ENCODE peak calls at places on chromosome 12, in four cellular contexts. One of them, this sample, is unnamed.

GRCh38 chr12:8011331-8011730 is 21.2 kb upstream of the FOXJ2 start:
- DNase-seq in germinal center: no peak
- DNase-seq in stimulated activated naive B cell treated with anti-CD40 and anti-IgM and Interleukin-4, amounts not matched to agents 10 μg/mL and 1 μg/mL and 100 μg/mL, for 72 hours: no peak
- DNase-seq in AG04450: no peak
- DNase-seq in this sample: no peak

GRCh38 chr12:62813031-62813829 is 121.7 kb downstream of the PPM1H start:
- DNase-seq in germinal center: peak
- DNase-seq in stimulated activated naive B cell treated with anti-CD40 and anti-IgM and Interleukin-4, amounts not matched to agents 10 μg/mL and 1 μg/mL and 100 μg/mL, for 72 hours: no peak
- DNase-seq in AG04450: peak
- DNase-seq in this sample: no peak

GRCh38 chr12:46303039-46303666 is 34.3 kb upstream of the SLC38A1 start:
- DNase-seq in germinal center: peak
- DNase-seq in stimulated activated naive B cell treated with anti-CD40 and anti-IgM and Interleukin-4, amounts not matched to agents 10 μg/mL and 1 μg/mL and 100 μg/mL, for 72 hours: no peak
- DNase-seq in AG04450: no peak
- DNase-seq in this sample: peak

GRCh38 chr12:98260276-98260675 is 255.1 kb upstream of the TMPO start:
- DNase-seq in germinal center: no peak
- DNase-seq in stimulated activated naive B cell treated with anti-CD40 and anti-IgM and Interleukin-4, amounts not matched to agents 10 μg/mL and 1 μg/mL and 100 μg/mL, for 72 hours: no peak
- DNase-seq in AG04450: no peak
- DNase-seq in this sample: no peak

GRCh38 chr12:51281202-51281924 is 11.1 kb upstream of the SMAGP start:
- DNase-seq in germinal center: no peak
- DNase-seq in stimulated activated naive B cell treated with anti-CD40 and anti-IgM and Interleukin-4, amounts not matched to agents 10 μg/mL and 1 μg/mL and 100 μg/mL, for 72 hours: no peak
- DNase-seq in AG04450: no peak
- DNase-seq in this sample: no peak

GRCh38 chr12:93292731-93293566 is 84.8 kb upstream of the NUDT4 start:
- DNase-seq in germinal center: no peak
- DNase-seq in stimulated activated naive B cell treated with anti-CD40 and anti-IgM and Interleukin-4, amounts not matched to agents 10 μg/mL and 1 μg/mL and 100 μg/mL, for 72 hours: no peak
- DNase-seq in AG04450: no peak
- DNase-seq in this sample: no peak

GRCh38 chr12:19608039-19608438 is 168.7 kb downstream of the AEBP2 start:
- DNase-seq in germinal center: no peak
- DNase-seq in stimulated activated naive B cell treated with anti-CD40 and anti-IgM and Interleukin-4, amounts not matched to agents 10 μg/mL and 1 μg/mL and 100 μg/mL, for 72 hours: no peak
- DNase-seq in AG04450: no peak
- DNase-seq in this sample: no peak

GRCh38 chr12:8648598-8649205 is 13.9 kb downstream of the MFAP5 start:
- DNase-seq in germinal center: peak
- DNase-seq in stimulated activated naive B cell treated with anti-CD40 and anti-IgM and Interleukin-4, amounts not matched to agents 10 μg/mL and 1 μg/mL and 100 μg/mL, for 72 hours: peak
- DNase-seq in AG04450: no peak
- DNase-seq in this sample: peak

GRCh38 chr12:105933671-105934665 is 204.8 kb downstream of the NUAK1 start:
- DNase-seq in germinal center: no peak
- DNase-seq in stimulated activated naive B cell treated with anti-CD40 and anti-IgM and Interleukin-4, amounts not matched to agents 10 μg/mL and 1 μg/mL and 100 μg/mL, for 72 hours: no peak
- DNase-seq in AG04450: peak
- DNase-seq in this sample: no peak

GRCh38 chr12:124174949-124175348 is 119.9 kb upstream of the RFLNA start:
- DNase-seq in germinal center: no peak
- DNase-seq in stimulated activated naive B cell treated with anti-CD40 and anti-IgM and Interleukin-4, amounts not matched to agents 10 μg/mL and 1 μg/mL and 100 μg/mL, for 72 hours: no peak
- DNase-seq in AG04450: no peak
- DNase-seq in this sample: no peak

GRCh38 chr12:61538951-61539350 is 721.3 kb upstream of the USP15 start:
- DNase-seq in germinal center: no peak
- DNase-seq in stimulated activated naive B cell treated with anti-CD40 and anti-IgM and Interleukin-4, amounts not matched to agents 10 μg/mL and 1 μg/mL and 100 μg/mL, for 72 hours: no peak
- DNase-seq in AG04450: no peak
- DNase-seq in this sample: no peak

GRCh38 chr12:132284618-132285310 is 44.6 kb downstream of the GALNT9 start:
- DNase-seq in germinal center: no peak
- DNase-seq in stimulated activated naive B cell treated with anti-CD40 and anti-IgM and Interleukin-4, amounts not matched to agents 10 μg/mL and 1 μg/mL and 100 μg/mL, for 72 hours: no peak
- DNase-seq in AG04450: no peak
- DNase-seq in this sample: no peak

GRCh38 chr12:52197371-52198231 is 5.8 kb upstream of the KRT80 start:
- DNase-seq in germinal center: no peak
- DNase-seq in stimulated activated naive B cell treated with anti-CD40 and anti-IgM and Interleukin-4, amounts not matched to agents 10 μg/mL and 1 μg/mL and 100 μg/mL, for 72 hours: no peak
- DNase-seq in AG04450: no peak
- DNase-seq in this sample: no peak

GRCh38 chr12:43501705-43502104 is 50.3 kb downstream of the ADAMTS20 start:
- DNase-seq in germinal center: peak
- DNase-seq in stimulated activated naive B cell treated with anti-CD40 and anti-IgM and Interleukin-4, amounts not matched to agents 10 μg/mL and 1 μg/mL and 100 μg/mL, for 72 hours: no peak
- DNase-seq in AG04450: peak
- DNase-seq in this sample: no peak

GRCh38 chr12:95204141-95204866 is 13.0 kb downstream of the FGD6 start:
- DNase-seq in germinal center: no peak
- DNase-seq in stimulated activated naive B cell treated with anti-CD40 and anti-IgM and Interleukin-4, amounts not matched to agents 10 μg/mL and 1 μg/mL and 100 μg/mL, for 72 hours: no peak
- DNase-seq in AG04450: peak
- DNase-seq in this sample: no peak

GRCh38 chr12:22978962-22979361 is 354.0 kb downstream of the ETNK1 start:
- DNase-seq in germinal center: peak
- DNase-seq in stimulated activated naive B cell treated with anti-CD40 and anti-IgM and Interleukin-4, amounts not matched to agents 10 μg/mL and 1 μg/mL and 100 μg/mL, for 72 hours: no peak
- DNase-seq in AG04450: peak
- DNase-seq in this sample: no peak

GRCh38 chr12:121805800-121806555 is 2.2 kb downstream of the SETD1B start:
- DNase-seq in germinal center: peak
- DNase-seq in stimulated activated naive B cell treated with anti-CD40 and anti-IgM and Interleukin-4, amounts not matched to agents 10 μg/mL and 1 μg/mL and 100 μg/mL, for 72 hours: no peak
- DNase-seq in AG04450: no peak
- DNase-seq in this sample: peak

GRCh38 chr12:80485222-80485987 is 41.4 kb downstream of the PTPRQ start:
- DNase-seq in germinal center: no peak
- DNase-seq in stimulated activated naive B cell treated with anti-CD40 and anti-IgM and Interleukin-4, amounts not matched to agents 10 μg/mL and 1 μg/mL and 100 μg/mL, for 72 hours: no peak
- DNase-seq in AG04450: no peak
- DNase-seq in this sample: no peak

GRCh38 chr12:45407188-45407850 is 191.4 kb downstream of the ANO6 start:
- DNase-seq in germinal center: no peak
- DNase-seq in stimulated activated naive B cell treated with anti-CD40 and anti-IgM and Interleukin-4, amounts not matched to agents 10 μg/mL and 1 μg/mL and 100 μg/mL, for 72 hours: no peak
- DNase-seq in AG04450: peak
- DNase-seq in this sample: no peak

GRCh38 chr12:131162113-131162512 is 208.4 kb downstream of the ADGRD1 start:
- DNase-seq in germinal center: no peak
- DNase-seq in stimulated activated naive B cell treated with anti-CD40 and anti-IgM and Interleukin-4, amounts not matched to agents 10 μg/mL and 1 μg/mL and 100 μg/mL, for 72 hours: no peak
- DNase-seq in AG04450: no peak
- DNase-seq in this sample: no peak

GRCh38 chr12:70448371-70448770 is 82.3 kb downstream of the KCNMB4 start:
- DNase-seq in germinal center: no peak
- DNase-seq in stimulated activated naive B cell treated with anti-CD40 and anti-IgM and Interleukin-4, amounts not matched to agents 10 μg/mL and 1 μg/mL and 100 μg/mL, for 72 hours: no peak
- DNase-seq in AG04450: no peak
- DNase-seq in this sample: no peak

GRCh38 chr12:131194166-131194565 is 240.5 kb downstream of the ADGRD1 start:
- DNase-seq in germinal center: no peak
- DNase-seq in stimulated activated naive B cell treated with anti-CD40 and anti-IgM and Interleukin-4, amounts not matched to agents 10 μg/mL and 1 μg/mL and 100 μg/mL, for 72 hours: no peak
- DNase-seq in AG04450: no peak
- DNase-seq in this sample: no peak

GRCh38 chr12:107774349-107775029 is at the start of gene ASCL4:
- DNase-seq in germinal center: no peak
- DNase-seq in stimulated activated naive B cell treated with anti-CD40 and anti-IgM and Interleukin-4, amounts not matched to agents 10 μg/mL and 1 μg/mL and 100 μg/mL, for 72 hours: no peak
- DNase-seq in AG04450: no peak
- DNase-seq in this sample: no peak

This sample was measured in CD8-positive, alpha-beta memory T cell.